ENCODE peak calls at places on chromosomes 5 and 9, in six cellular contexts. V, Z, I, G, P and T are unnamed samples.

GRCh38 chr5:120254385-120254784 is 209.7 kb upstream of the PRR16 start:
- DNase-seq in Z (no peak), G (no peak), I (no peak), V (no peak), P (no peak), T (no peak)

GRCh38 chr5:10828241-10828640 is 67.2 kb upstream of the DAP start:
- DNase-seq in P (no peak), G (no peak), Z (no peak), I (peak; percentile 34), V (no peak), T (no peak)

GRCh38 chr5:10278658-10279279 is 28.7 kb downstream of the CCT5 start:
- DNase-seq in V (no peak), Z (no peak), I (no peak), G (no peak), P (no peak), T (no peak)

GRCh38 chr5:78920604-78921003 is 64.5 kb downstream of the ARSB start:
- DNase-seq in Z (no peak), V (no peak), I (peak; percentile 26), P (no peak), G (peak; percentile 12), T (no peak)

GRCh38 chr5:160850439-160850838 is 1.6 kb downstream of the ATP10B start:
- DNase-seq in G (no peak), P (no peak), V (no peak), Z (no peak), I (no peak), T (no peak)

GRCh38 chr9:10252174-10252573 is 360.6 kb downstream of the PTPRD start:
- DNase-seq in V (no peak), I (peak; percentile 71), P (no peak), Z (no peak), G (no peak), T (peak; percentile 70)

GRCh38 chr9:3386753-3387152 is 139.0 kb downstream of the RFX3 start:
- DNase-seq in Z (no peak), I (no peak), G (no peak), V (no peak), P (no peak), T (no peak)

GRCh38 chr5:112787261-112787660 is 49.6 kb downstream of the APC start:
- DNase-seq in Z (no peak), V (no peak), I (no peak), G (no peak), P (no peak), T (no peak)

GRCh38 chr5:133967124-133967523 is 1.3 kb downstream of the C5orf15 start:
- DNase-seq in Z (no peak), P (no peak), I (no peak), V (no peak), G (no peak), T (no peak)

GRCh38 chr5:109439593-109439992 is 29.8 kb upstream of the PJA2 start:
- DNase-seq in I (no peak), V (no peak), P (no peak), G (no peak), Z (no peak), T (no peak)

GRCh38 chr5:83222906-83223305 is 145.6 kb downstream of the XRCC4 start:
- DNase-seq in Z (no peak), G (no peak), V (no peak), P (no peak), I (no peak), T (no peak)

GRCh38 chr5:74384851-74385250 is 255.7 kb downstream of the ENC1 start:
- DNase-seq in G (no peak), V (no peak), I (no peak), P (no peak), Z (no peak), T (no peak)

GRCh38 chr9:12667892-12668291 is 25.3 kb upstream of the TYRP1 start:
- DNase-seq in G (no peak), V (no peak), P (no peak), Z (no peak), I (no peak), T (no peak)

GRCh38 chr5:142816577-142816976 is 46.4 kb downstream of the ARHGAP26 start:
- DNase-seq in P (peak; percentile 66), Z (no peak), G (peak; percentile 51), I (peak; percentile 73), V (peak; percentile 64), T (peak; percentile 68)

GRCh38 chr5:178288373-178289368 is 56.1 kb upstream of the PHYKPL start:
- DNase-seq in Z (no peak), P (no peak), I (no peak), G (no peak), V (peak; percentile 45), T (no peak)

GRCh38 chr9:114178756-114179450 is 23.6 kb downstream of the COL27A1 start:
- DNase-seq in P (no peak), V (peak; percentile 85), Z (no peak), I (peak; percentile 54), G (no peak), T (peak; percentile 65)

GRCh38 chr9:104232781-104233341 is 138.8 kb downstream of the SMC2 start:
- DNase-seq in G (no peak), V (no peak), Z (no peak), P (no peak), I (no peak), T (no peak)

GRCh38 chr9:33458444-33458843 is 11.1 kb upstream of the AQP3 start:
- DNase-seq in V (no peak), P (no peak), Z (peak; percentile 62), G (peak; percentile 63), I (no peak), T (no peak)

GRCh38 chr5:137580030-137580429 is 80.9 kb upstream of the SPOCK1 start:
- DNase-seq in V (no peak), Z (no peak), I (no peak), P (no peak), G (no peak), T (no peak)

GRCh38 chr9:114155263-114155966 is at the start of gene COL27A1:
- DNase-seq in G (peak; percentile 82), V (peak; percentile 89), P (peak; percentile 82), I (peak; percentile 84), Z (peak; percentile 57), T (peak; percentile 85)

GRCh38 chr9:93301291-93301811 is 117.4 kb downstream of the WNK2 start:
- DNase-seq in P (no peak), I (no peak), G (no peak), V (no peak), Z (no peak), T (no peak)

DNA sequence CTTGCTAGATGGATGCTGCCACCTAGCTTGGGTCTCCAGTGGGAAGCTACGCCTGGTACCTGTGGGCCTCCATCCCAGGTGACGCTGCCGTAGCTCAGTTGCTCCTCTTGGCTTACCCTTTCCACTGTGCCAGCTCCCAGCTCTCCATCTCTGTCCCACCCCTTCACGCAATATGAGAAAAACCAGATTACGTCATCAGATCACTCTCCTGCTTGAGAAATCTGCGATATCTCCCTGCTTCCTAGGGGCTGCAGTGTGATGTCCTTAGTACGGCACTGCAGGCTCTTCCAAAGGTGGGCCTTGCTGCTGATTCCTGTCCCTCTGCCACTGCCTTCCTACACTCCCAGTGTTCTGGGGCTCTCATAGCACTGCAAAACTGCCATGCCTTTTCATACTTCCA is 28.9 kb downstream of the NSG2 start:
- DNase-seq in Z (no peak), I (no peak), G (no peak), P (no peak), V (no peak), T (no peak)
- H3K4me1 ChIP-seq in Z (no peaks in the 10 kb centered on the region), I (no peaks in the 10 kb centered on the region), G (no peaks in the 10 kb centered on the region), P (no peaks in the 10 kb centered on the region), V (no peaks in the 10 kb centered on the region), T (no peaks in the 10 kb centered on the region)

DNA sequence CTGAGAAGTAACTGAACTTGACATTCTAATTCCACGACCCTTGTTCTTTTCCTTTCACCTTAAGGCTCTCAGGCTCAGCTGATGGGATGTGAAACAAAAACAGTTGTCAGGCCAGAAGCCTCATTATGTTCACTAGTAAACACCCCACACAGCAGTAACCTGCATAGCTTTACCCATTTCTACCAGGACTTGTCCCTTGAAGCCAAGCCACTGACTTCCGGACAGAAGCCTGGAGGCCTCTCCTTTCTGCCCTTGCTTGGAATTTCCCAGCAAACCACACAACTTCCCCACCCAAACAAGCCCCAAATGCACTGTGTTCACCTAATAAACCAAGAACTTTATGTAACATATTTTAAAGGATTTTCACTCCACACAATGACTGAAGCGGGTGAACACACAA is 19.6 kb downstream of the PRUNE2 start:
- DNase-seq in I (no peak), V (no peak), P (no peak), G (no peak), Z (no peak), T (no peak)
- H3K4me1 ChIP-seq in I (no peaks in the 10 kb centered on the region), V (no peaks in the 10 kb centered on the region), P (peaks cover 19% of the 10 kb centered on the region), G (no peaks in the 10 kb centered on the region), Z (no peaks in the 10 kb centered on the region), T (no peaks in the 10 kb centered on the region)

GRCh38 chr5:149418910-149419531 is 39.9 kb upstream of the IL17B start:
- DNase-seq in I (no peak), Z (no peak), P (no peak), G (no peak), V (no peak), T (no peak)

GRCh38 chr5:149419532-149420485 is 40.7 kb upstream of the IL17B start:
- DNase-seq in P (no peak), G (no peak), Z (no peak), V (peak; percentile 68), I (peak; percentile 36), T (peak; percentile 59)

GRCh38 chr5:149416977-149417713 is 38.1 kb upstream of the IL17B start:
- DNase-seq in Z (no peak), V (no peak), P (no peak), G (no peak), I (no peak), T (no peak)

GRCh38 chr5:149415245-149415967 is 36.3 kb upstream of the IL17B start:
- DNase-seq in P (no peak), V (no peak), G (no peak), I (no peak), Z (no peak), T (no peak)

GRCh38 chr5:149417714-149418368 is 38.7 kb upstream of the IL17B start:
- DNase-seq in V (no peak), P (no peak), I (no peak), Z (no peak), G (no peak), T (no peak)
- H3K4me1 ChIP-seq in V (peaks cover 10% of the 10 kb centered on the region), P (peaks cover 29% of the 10 kb centered on the region), I (peaks cover 21% of the 10 kb centered on the region), Z (peaks cover under 1% of the 10 kb centered on the region), G (no peaks in the 10 kb centered on the region), T (peaks cover 98% of the 10 kb centered on the region)

GRCh38 chr9:134361843-134362414 is 35.7 kb downstream of the RXRA start:
- DNase-seq in G (no peak), V (no peak), P (no peak), I (no peak), Z (no peak), T (no peak)

GRCh38 chr9:134364391-134365114 is 38.3 kb downstream of the RXRA start:
- DNase-seq in Z (no peak), V (no peak), G (no peak), I (no peak), P (no peak), T (no peak)

GRCh38 chr9:134361426-134361825 is 35.2 kb downstream of the RXRA start:
- DNase-seq in I (no peak), P (no peak), G (no peak), V (no peak), Z (no peak), T (no peak)

GRCh38 chr9:134365115-134365596 is 38.9 kb downstream of the RXRA start:
- DNase-seq in G (no peak), I (no peak), V (no peak), Z (no peak), P (no peak), T (no peak)

DNA sequence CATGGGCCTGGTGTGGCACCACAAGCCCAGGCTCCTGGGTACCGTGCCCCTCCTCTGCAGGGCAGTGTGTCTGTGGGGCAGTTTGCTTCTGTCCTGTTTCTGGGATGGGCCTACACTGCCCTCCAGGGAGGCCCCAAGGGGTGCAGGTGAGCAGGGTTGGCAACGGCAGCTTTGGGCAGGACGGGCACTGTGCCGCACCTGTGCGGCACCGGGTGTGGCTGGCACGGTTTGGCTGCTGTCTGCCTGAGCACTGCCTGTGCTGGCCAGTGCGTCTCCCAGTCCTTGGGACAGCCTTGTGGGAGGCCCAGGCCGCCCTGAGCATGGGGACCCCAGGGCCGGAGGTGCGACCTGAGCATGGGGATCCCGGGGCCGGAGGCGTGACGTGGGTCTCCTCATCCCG is 37.2 kb downstream of the RXRA start:
- DNase-seq in G (no peak), P (no peak), I (no peak), Z (no peak), V (no peak), T (no peak)
- H3K4me1 ChIP-seq in G (peaks cover 42% of the 10 kb centered on the region), P (peaks cover 46% of the 10 kb centered on the region), I (peaks cover 61% of the 10 kb centered on the region), Z (no peaks in the 10 kb centered on the region), V (peaks cover 91% of the 10 kb centered on the region), T (peaks cover 99% of the 10 kb centered on the region)